ENCODE peak calls at places on chromosome 11, in eight cellular contexts. N is psoas muscle, G is stomach, F is HCT116, E is mucosa of descending colon, K is LNCaP clone FGC, V is tibial artery, S is A549. L is an unnamed sample.

GRCh38 chr11:67538823-67539505 is 15.7 kb upstream of the CABP2 start:
- DNase-seq in N (no peak), G (no peak), F (no peak), E (no peak), K (no peak), V (no peak), S (no peak), L (no peak)

GRCh38 chr11:47867821-47868220 is 19.7 kb upstream of the NUP160 start:
- DNase-seq in N (no peak), G (no peak), F (no peak), E (no peak), K (no peak), V (no peak), S (no peak), L (no peak)

GRCh38 chr11:11998091-11998781 is 10.2 kb downstream of the DKK3 start:
- DNase-seq in N (no peak), G (no peak), F (no peak), E (no peak), K (no peak), V (no peak), S (peak; percentile 79), L (no peak)

GRCh38 chr11:83249972-83250593 is 36.1 kb downstream of the CCDC90B start:
- DNase-seq in N (no peak), G (no peak), F (peak; percentile 21), E (peak; percentile 19), K (no peak), V (no peak), S (peak; percentile 36), L (no peak)

GRCh38 chr11:71441251-71441650 is 6.9 kb downstream of the DHCR7 start:
- DNase-seq in N (no peak), G (no peak), F (no peak), E (no peak), K (no peak), V (no peak), S (no peak), L (no peak)

GRCh38 chr11:113384551-113384950 is 3.0 kb upstream of the ANKK1 start:
- DNase-seq in N (no peak), G (no peak), F (no peak), E (no peak), K (peak; percentile 38), V (no peak), S (no peak), L (no peak)

GRCh38 chr11:119330237-119330636 is 4.1 kb upstream of the RNF26 start:
- DNase-seq in N (no peak), G (no peak), F (no peak), E (no peak), K (no peak), V (no peak), S (no peak), L (no peak)

GRCh38 chr11:1570001-1570453 is 2.0 kb downstream of the DUSP8 start:
- DNase-seq in N (no peak), G (no peak), F (no peak), E (peak; percentile 18), K (no peak), V (no peak), S (no peak), L (no peak)

GRCh38 chr11:45500457-45500856 is 165.0 kb downstream of the CHST1 start:
- DNase-seq in N (no peak), G (no peak), F (no peak), E (no peak), K (no peak), V (no peak), S (no peak), L (no peak)

GRCh38 chr11:10327254-10327653 is 22.4 kb downstream of the ADM start:
- DNase-seq in N (no peak), G (no peak), F (no peak), E (no peak), K (no peak), V (no peak), S (no peak), L (no peak)

GRCh38 chr11:72814831-72815618 is 814 bp downstream of the ATG16L2 start:
- DNase-seq in N (no peak), G (no peak), F (peak; percentile 71), E (peak; percentile 58), K (peak; percentile 11), V (peak; percentile 53), S (peak; percentile 93), L (no peak)

GRCh38 chr11:100004541-100004940 is 682.5 kb upstream of the ARHGAP42 start:
- DNase-seq in N (no peak), G (no peak), F (no peak), E (no peak), K (no peak), V (no peak), S (no peak), L (no peak)

GRCh38 chr11:15091620-15092019 is 18.2 kb downstream of the CALCB start:
- DNase-seq in N (no peak), G (no peak), F (no peak), E (no peak), K (no peak), V (no peak), S (no peak), L (no peak)

DNA sequence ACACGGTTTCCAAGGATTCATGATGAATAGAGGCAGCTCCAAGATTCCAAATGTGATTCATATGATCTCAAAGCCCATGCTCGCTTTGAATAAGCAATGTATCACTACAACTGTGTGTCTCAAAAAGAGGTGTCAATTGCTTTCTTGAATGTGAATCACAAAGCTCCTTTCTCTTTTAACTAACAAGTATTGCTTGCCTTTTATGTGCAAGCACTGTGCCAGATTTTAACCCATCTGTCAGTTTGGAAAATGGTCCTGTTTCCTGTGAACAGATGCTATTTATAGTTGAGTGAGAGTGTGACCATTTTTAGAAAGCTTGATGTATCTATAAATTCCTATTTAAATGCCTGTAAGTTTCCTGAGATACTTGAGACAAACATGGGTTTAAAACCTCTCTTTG is 6.5 kb downstream of the OOSP1 start:
- DNase-seq in N (no peak), G (no peak), F (no peak), E (no peak), K (no peak), V (no peak), S (no peak), L (no peak)
- TF ChIP-seq CTCF in N (no peak), G (no peak), F (no peak), E (no peak), K (no peak), V (no peak), S (no peak), L (no peak)

GRCh38 chr11:17386331-17387084 is 2.0 kb downstream of the KCNJ11 start:
- DNase-seq in N (peak; percentile 73), G (peak; percentile 80), F (peak; percentile 18), E (peak; percentile 75), K (no peak), V (peak; percentile 47), S (peak; percentile 65), L (peak; percentile 61)
- H3K4me3 ChIP-seq in N (peak overlapping the region; percentile 78), G (peak overlapping the region; percentile 12), F (no peak overlapping the region), E (no peak overlapping the region), K (no peak overlapping the region), V (peak overlapping the region; percentile 28), S (no peak overlapping the region), L (no peak overlapping the region)

DNA sequence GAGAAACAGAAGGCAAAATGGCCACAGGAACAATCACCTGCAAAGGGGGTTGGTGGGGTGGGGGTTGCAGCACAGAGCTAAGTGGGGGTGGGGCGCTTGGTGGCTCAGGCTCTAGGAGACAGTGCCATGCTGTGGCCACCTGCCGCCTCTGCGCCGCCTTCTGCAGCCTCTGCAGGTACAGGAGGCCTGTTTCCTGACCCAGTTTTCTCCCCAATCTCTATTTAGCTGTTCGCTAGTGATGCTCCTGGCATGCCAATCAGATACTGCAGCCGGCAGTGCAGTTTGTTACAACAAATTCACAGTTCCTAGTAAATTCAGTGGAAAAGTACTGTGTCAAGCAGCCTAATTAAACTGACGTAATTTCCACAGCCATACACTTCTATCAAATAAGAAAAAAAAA is 106.4 kb downstream of the SERGEF start:
- DNase-seq in N (no peak), G (no peak), F (no peak), E (peak; percentile 17), K (no peak), V (no peak), S (no peak), L (no peak)
- TF ChIP-seq CTCF in N (no peak), G (no peak), F (peak; percentile 55), E (no peak), K (peak; percentile 79), V (no peak), S (no peak), L (no peak)

DNA sequence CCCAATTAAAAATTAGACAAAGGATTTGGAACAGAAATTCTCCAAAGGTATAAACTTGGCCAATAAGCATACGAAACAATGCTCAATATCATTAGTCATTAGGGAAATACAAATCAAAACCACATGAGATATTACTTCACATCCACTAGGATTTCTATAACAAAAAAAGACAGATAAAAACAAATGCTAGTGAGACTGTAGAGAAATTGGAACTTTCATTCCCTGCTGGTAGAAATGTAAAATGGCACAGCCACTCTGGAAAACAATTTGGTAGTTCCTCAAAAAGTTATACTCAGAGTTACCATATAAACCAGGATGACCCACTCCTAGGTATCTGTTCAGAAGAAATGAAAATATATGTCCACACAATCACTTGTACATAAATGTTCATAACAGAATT is 71.6 kb downstream of the RPL27A start:
- DNase-seq in N (no peak), G (no peak), F (no peak), E (no peak), K (no peak), V (no peak), S (no peak), L (no peak)
- H3K4me3 ChIP-seq in N (no peak overlapping the region), G (no peak overlapping the region), F (no peak overlapping the region), E (no peak overlapping the region), K (no peak overlapping the region), V (no peak overlapping the region), S (no peak overlapping the region), L (no peak overlapping the region)

DNA sequence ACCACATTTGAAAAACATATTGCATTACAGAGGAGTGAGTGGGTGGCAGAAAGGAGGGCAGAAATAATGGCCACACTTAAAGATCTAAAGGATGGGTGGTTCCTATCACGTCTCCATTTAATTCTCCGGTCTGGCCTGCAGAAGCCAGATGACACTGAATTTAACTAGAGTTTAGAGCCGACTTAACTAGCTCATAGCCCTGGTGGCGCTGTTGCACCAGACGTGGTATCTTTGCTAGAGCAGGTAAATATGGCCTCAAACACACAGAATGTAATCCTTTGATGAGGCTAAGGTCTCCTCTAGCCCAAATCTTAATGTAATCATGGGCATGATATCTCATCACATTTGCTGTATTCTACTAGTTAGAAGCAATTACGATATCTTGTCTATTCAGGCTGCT is 51.5 kb upstream of the GAL start:
- DNase-seq in N (no peak), G (peak; percentile 66), F (peak; percentile 79), E (peak; percentile 83), K (peak; percentile 49), V (no peak), S (peak; percentile 51), L (peak; percentile 35)
- TF ChIP-seq CTCF in N (no peak), G (no peak), F (peak; percentile 89), E (no peak), K (peak; percentile 79), V (no peak), S (peak; percentile 69), L (no peak)

L was measured in right lobe of liver.